ENCODE peak calls at places on chromosomes 3 and 15, in ten cellular contexts. H, X, O, U, L, R, W, D, V and J are unnamed samples.

GRCh38 chr3:171269557-171269956 is 190.6 kb downstream of the TNIK start:
- DNase-seq in H (no peak), X (no peak), O (no peak), U (no peak), L (no peak), R (no peak), W (peak), D (no peak), V (no peak), J (no peak)

GRCh38 chr3:29152379-29152778 is 128.5 kb upstream of the RBMS3 start:
- DNase-seq in H (no peak), X (no peak), O (no peak), U (no peak), L (no peak), R (no peak), W (no peak), D (no peak), V (no peak), J (no peak)

GRCh38 chr3:117903226-117903625 is 1131.4 kb downstream of the IGSF11 start:
- DNase-seq in H (peak), X (no peak), O (no peak), U (no peak), L (no peak), R (no peak), W (peak), D (no peak), V (no peak), J (no peak)

GRCh38 chr3:53708001-53708621 is 138.1 kb downstream of the CHDH start:
- DNase-seq in H (no peak), X (no peak), O (no peak), U (peak), L (no peak), R (no peak), W (no peak), D (peak), V (no peak), J (no peak)

GRCh38 chr3:183638092-183638644 is 2.7 kb downstream of the KLHL24 start:
- DNase-seq in H (no peak), X (no peak), O (no peak), U (no peak), L (no peak), R (no peak), W (no peak), D (no peak), V (no peak), J (no peak)

GRCh38 chr3:134299185-134299887 is 48.7 kb upstream of the RYK start:
- DNase-seq in H (no peak), X (no peak), O (no peak), U (peak), L (no peak), R (no peak), W (peak), D (no peak), V (no peak), J (no peak)

GRCh38 chr3:161221881-161222600 is 930 bp downstream of the NMD3 start:
- DNase-seq in H (no peak), X (peak), O (no peak), U (peak), L (peak), R (no peak), W (peak), D (no peak), V (no peak), J (peak)

GRCh38 chr3:10925436-10926260 is 66.9 kb upstream of the SLC6A1 start:
- DNase-seq in H (no peak), X (no peak), O (no peak), U (no peak), L (no peak), R (no peak), W (no peak), D (peak), V (no peak), J (no peak)

GRCh38 chr15:25245801-25246622 is 192.8 kb downstream of the UBE3A start:
- DNase-seq in H (no peak), X (no peak), O (no peak), U (no peak), L (no peak), R (no peak), W (no peak), D (peak), V (no peak), J (peak)

GRCh38 chr15:90087454-90088154 is 14.7 kb downstream of the IDH2 start:
- DNase-seq in H (no peak), X (peak), O (peak), U (peak), L (no peak), R (no peak), W (peak), D (no peak), V (no peak), J (no peak)

GRCh38 chr3:134638385-134639020 is 12.3 kb downstream of the KY start:
- DNase-seq in H (no peak), X (no peak), O (no peak), U (no peak), L (no peak), R (no peak), W (no peak), D (no peak), V (no peak), J (no peak)

GRCh38 chr3:12681586-12682371 is 17.9 kb upstream of the RAF1 start:
- DNase-seq in H (no peak), X (no peak), O (no peak), U (no peak), L (no peak), R (no peak), W (peak), D (no peak), V (no peak), J (no peak)

GRCh38 chr3:46017720-46018119 is 9.6 kb downstream of the XCR1 start:
- DNase-seq in H (no peak), X (no peak), O (no peak), U (no peak), L (no peak), R (no peak), W (peak), D (no peak), V (no peak), J (no peak)

GRCh38 chr3:46209751-46210470 is 1.8 kb upstream of the CCR1 start:
- DNase-seq in H (no peak), X (no peak), O (no peak), U (no peak), L (no peak), R (no peak), W (peak), D (no peak), V (no peak), J (no peak)

GRCh38 chr3:28349397-28350000 is 875 bp upstream of the AZI2 start:
- DNase-seq in H (no peak), X (no peak), O (no peak), U (no peak), L (no peak), R (no peak), W (no peak), D (no peak), V (no peak), J (no peak)

GRCh38 chr3:58164916-58165821 is 45.6 kb downstream of the DNASE1L3 start:
- DNase-seq in H (peak), X (no peak), O (no peak), U (no peak), L (no peak), R (no peak), W (no peak), D (no peak), V (no peak), J (peak)

GRCh38 chr15:29924750-29925149 is 102.5 kb upstream of the TJP1 start:
- DNase-seq in H (no peak), X (no peak), O (no peak), U (no peak), L (peak), R (no peak), W (peak), D (no peak), V (no peak), J (no peak)

GRCh38 chr3:32544894-32545293 is 25.8 kb downstream of the DYNC1LI1 start:
- DNase-seq in H (no peak), X (no peak), O (no peak), U (no peak), L (no peak), R (no peak), W (peak), D (no peak), V (no peak), J (no peak)